ENCODE peak calls at places on chromosomes 13 and 19, in four cellular contexts. L is activated CD8-positive, alpha-beta T cell treated with anti-CD3 and anti-CD28 coated beads for 36 hours; Q is uterus; D is fibroblast of mammary gland. Y is an unnamed sample.

GRCh38 chr19:932647-933552 is 7.1 kb downstream of the ARID3A start:
- DNase-seq in D (peak), L (peak), Q (peak), Y (peak)

GRCh38 chr19:51448011-51448744 is 10.1 kb downstream of the SIGLEC8 start:
- DNase-seq in L (peak), D (no peak), Q (no peak), Y (no peak)

GRCh38 chr13:110575322-110576069 is 14.0 kb upstream of the RAB20 start:
- DNase-seq in D (peak), L (peak), Q (no peak), Y (peak)

GRCh38 chr19:4705413-4706131 is 18.1 kb downstream of the DPP9 start:
- DNase-seq in Q (no peak), L (no peak), D (peak), Y (no peak)

GRCh38 chr13:109154546-109154945 is 525.1 kb downstream of the MYO16 start:
- DNase-seq in Q (no peak), D (peak), L (no peak), Y (no peak)

GRCh38 chr13:104571161-104571889 is 1505.1 kb upstream of the SLC10A2 start:
- DNase-seq in Q (peak), L (peak), D (peak), Y (no peak)

GRCh38 chr13:43883636-43884035 is 3.9 kb downstream of the LACC1 start:
- DNase-seq in L (no peak), D (no peak), Q (no peak), Y (no peak)

GRCh38 chr13:113924184-113924583 is 49.7 kb downstream of the C13orf46 start:
- DNase-seq in Q (no peak), L (no peak), D (no peak), Y (no peak)

GRCh38 chr19:41548954-41549688 is 26.8 kb upstream of the CEACAM21 start:
- DNase-seq in L (peak), Q (no peak), D (no peak), Y (peak)

GRCh38 chr13:101977475-101977874 is 424.4 kb downstream of the FGF14 start:
- DNase-seq in D (peak), L (no peak), Q (no peak), Y (no peak)

GRCh38 chr19:7868326-7868670 is 5.9 kb downstream of the PRR36 start:
- DNase-seq in Q (no peak), L (peak), D (peak), Y (no peak)

GRCh38 chr19:11203194-11204075 is 6.1 kb upstream of the KANK2 start:
- DNase-seq in L (peak), Q (peak), D (peak), Y (peak)

GRCh38 chr19:49145485-49146407 is 9.4 kb downstream of the HRC start:
- DNase-seq in D (peak), L (peak), Q (peak), Y (peak)

GRCh38 chr19:4744451-4745170 is 21.0 kb upstream of the DPP9 start:
- DNase-seq in D (peak), L (no peak), Q (peak), Y (no peak)

GRCh38 chr19:51168571-51169282 is 26.6 kb downstream of the SIGLEC7 start:
- DNase-seq in D (peak), Q (no peak), L (no peak), Y (no peak)

GRCh38 chr13:91468301-91468700 is 69.9 kb downstream of the GPC5 start:
- DNase-seq in L (no peak), D (no peak), Q (no peak), Y (no peak)

GRCh38 chr19:13044160-13044853 is 49.0 kb downstream of the NFIX start:
- DNase-seq in D (peak), L (peak), Q (no peak), Y (no peak)

GRCh38 chr19:13830761-13831481 is 35.7 kb downstream of the ZSWIM4 start:
- DNase-seq in D (no peak), Q (peak), L (no peak), Y (no peak)

GRCh38 chr13:110916671-110917142 is 1.8 kb upstream of the ANKRD10 start:
- DNase-seq in D (peak), L (no peak), Q (no peak), Y (no peak)

GRCh38 chr13:99439850-99440604 is 61.2 kb upstream of the TM9SF2 start:
- DNase-seq in Q (no peak), D (no peak), L (no peak), Y (no peak)

GRCh38 chr13:29924951-29925350 is 74.5 kb upstream of the UBL3 start:
- DNase-seq in L (no peak), D (no peak), Q (no peak), Y (no peak)

DNA sequence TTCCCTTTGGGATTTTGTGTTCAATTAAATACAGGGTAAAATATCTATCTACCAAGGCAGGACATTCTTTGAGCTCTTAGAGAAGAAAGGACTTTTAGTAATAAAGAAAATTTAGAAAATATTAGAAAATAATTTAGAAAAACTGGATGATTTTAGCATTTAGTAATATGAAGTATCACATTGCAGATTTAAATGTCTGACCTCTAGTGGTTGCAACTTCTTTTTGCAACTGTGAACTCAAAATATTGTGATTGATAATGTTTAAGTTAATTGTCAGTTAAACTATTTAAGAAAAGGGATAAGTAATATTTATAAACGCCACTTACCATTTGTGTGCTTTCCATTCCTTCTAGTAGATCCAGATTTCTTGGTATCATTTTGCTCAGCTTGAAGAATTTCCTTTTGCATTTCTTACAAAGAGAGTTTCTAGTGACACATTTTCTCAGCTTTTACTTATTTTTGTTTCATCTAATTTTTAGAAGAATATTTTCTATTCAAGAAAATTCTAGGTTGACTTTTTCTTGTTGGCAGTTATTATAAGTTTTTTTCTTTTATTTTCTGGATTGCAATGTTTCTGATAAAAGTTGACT is 10.3 kb upstream of the POSTN start:
- DNase-seq in D (peak), L (no peak), Q (no peak), Y (no peak)
- TF ChIP-seq CTCF in D (peak), L (no peak), Q (peak), Y (no peak)

GRCh38 chr19:36051236-36051635 is 2.8 kb downstream of the THAP8 start:
- DNase-seq in L (peak), D (no peak), Q (no peak), Y (no peak)
- TF ChIP-seq CTCF in L (no peak), D (peak), Q (no peak), Y (peak)

DNA sequence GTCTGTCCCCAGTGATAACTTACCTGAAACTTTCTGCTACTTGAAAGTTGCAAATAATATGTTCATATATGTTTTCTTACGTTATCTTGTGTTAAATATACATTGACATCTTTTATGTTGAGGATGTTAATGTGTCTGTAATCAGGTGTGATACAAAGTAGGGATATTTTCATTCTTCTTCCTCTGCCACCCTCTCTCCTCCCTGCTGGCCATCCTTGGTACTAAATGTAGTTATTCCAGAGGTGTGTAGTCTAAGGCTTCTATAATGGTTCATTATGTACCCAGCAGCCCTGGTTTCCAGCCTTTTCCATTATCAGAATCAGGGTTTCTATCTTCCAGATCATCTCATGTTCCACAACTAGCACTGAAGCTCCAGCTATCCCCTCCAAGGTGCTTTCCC is 606.7 kb upstream of the KLHL1 start:
- DNase-seq in Q (no peak), L (no peak), D (no peak), Y (no peak)
- TF ChIP-seq CTCF in Q (no peak), L (no peak), D (no peak), Y (no peak)

DNA sequence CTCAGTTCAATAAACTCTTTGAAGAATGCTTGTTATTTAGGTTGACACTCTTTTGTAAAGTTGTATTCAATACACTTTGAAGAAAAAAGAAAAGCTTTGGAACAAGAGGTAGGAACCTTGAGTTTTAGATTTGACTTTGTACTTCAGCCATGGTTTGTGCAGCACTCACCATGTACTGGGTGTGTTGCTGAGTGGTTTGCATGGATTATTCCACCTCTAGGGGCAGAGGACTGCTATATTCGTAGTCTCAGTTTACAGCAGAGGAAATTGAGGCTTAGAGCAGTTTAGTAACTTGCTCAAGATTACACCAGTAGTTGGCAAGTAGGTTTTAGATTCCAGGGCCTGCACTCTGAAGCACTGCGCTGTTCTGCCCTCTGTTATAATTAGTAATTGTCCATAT is 68.8 kb downstream of the DNAJC3 start:
- DNase-seq in L (no peak), Q (no peak), D (peak), Y (no peak)
- TF ChIP-seq CTCF in L (no peak), Q (no peak), D (peak), Y (no peak)

GRCh38 chr13:41059896-41060722 is 1.2 kb upstream of the WBP4 start:
- DNase-seq in L (peak), D (peak), Q (peak), Y (peak)

GRCh38 chr13:41059466-41059865 is 1.8 kb upstream of the WBP4 start:
- DNase-seq in L (no peak), Q (no peak), D (peak), Y (no peak)

GRCh38 chr13:41060723-41061074 is 610 bp upstream of the WBP4 start:
- DNase-seq in Q (peak), L (peak), D (peak), Y (peak)

GRCh38 chr13:41061914-41062837 is 867 bp downstream of the WBP4 start:
- DNase-seq in D (peak), L (no peak), Q (no peak), Y (peak)

DNA sequence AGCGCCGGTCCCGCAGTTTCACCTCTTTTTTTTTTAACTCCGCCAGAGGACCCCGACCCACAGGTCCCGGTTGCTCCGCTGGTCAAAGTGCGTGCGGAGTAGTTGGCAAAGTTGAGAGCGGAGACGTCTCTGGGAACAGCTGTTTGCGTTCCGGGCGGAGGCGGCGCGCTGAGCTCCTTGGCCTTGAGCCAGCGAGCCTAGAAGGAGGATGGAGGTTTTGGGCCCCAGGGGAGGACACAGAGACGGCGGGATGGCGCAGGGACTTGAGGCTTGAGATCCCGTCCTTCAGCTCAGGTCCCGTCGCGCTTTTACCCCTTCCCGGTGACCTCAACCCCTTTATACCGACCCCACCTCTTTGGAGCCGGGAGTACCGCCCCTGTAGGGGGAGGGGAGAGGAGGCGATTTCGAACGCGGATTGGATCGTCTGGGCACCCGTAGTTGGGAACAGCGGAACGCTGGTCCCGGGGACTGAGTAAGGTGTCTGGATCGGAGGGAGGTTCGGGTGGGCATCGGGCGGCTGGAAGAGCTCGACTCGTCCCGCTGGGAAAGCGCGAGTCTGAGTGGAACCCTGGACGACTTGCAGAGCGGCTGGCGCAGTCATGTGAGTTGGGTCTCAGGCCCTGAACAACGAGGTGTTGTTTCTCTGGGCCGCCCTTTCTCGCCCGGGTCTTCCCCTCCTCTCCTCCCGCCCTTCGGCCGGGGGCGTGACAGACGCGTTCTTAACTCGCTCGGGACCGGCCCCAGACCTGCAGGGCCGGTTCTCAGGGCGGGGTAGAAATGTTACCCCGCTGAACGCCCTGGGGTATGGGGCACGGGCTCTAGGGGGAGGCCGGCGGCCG is at the start of gene WBP4:
- DNase-seq in D (peak), L (peak), Q (peak), Y (peak)
- TF ChIP-seq CTCF in D (peak), L (no peak), Q (peak), Y (no peak)

GRCh38 chr19:18339703-18340102 is 695 bp upstream of the PGPEP1 start:
- DNase-seq in L (no peak), D (peak), Q (no peak), Y (peak)
- TF ChIP-seq CTCF in L (no peak), D (peak), Q (peak), Y (peak)

GRCh38 chr13:93987458-93987857 is 492.0 kb downstream of the DCT start:
- DNase-seq in L (no peak), D (no peak), Q (no peak), Y (no peak)
- TF ChIP-seq CTCF in L (no peak), D (no peak), Q (no peak), Y (no peak)

Y was measured in GM20000.